ENCODE peak calls at places on chromosome 18, in four cellular contexts. One of them, this sample, is unnamed.

GRCh38 chr18:37457337-37457736 is 108.3 kb downstream of the CELF4 start:
- DNase-seq in nucleus accumbens: no peak
- DNase-seq in HTR-8/SVneo: no peak
- DNase-seq in EH: no peak
- DNase-seq in this sample: no peak

GRCh38 chr18:10526211-10526949 is 553 bp downstream of the NAPG start:
- DNase-seq in nucleus accumbens: peak; percentile 71
- DNase-seq in HTR-8/SVneo: peak; percentile 61
- DNase-seq in EH: peak; percentile 62
- DNase-seq in this sample: peak; percentile 55

GRCh38 chr18:35042389-35043066 is 1.3 kb downstream of the MAPRE2 start:
- DNase-seq in nucleus accumbens: no peak
- DNase-seq in EH: peak; percentile 29
- DNase-seq in HTR-8/SVneo: no peak
- DNase-seq in this sample: no peak

GRCh38 chr18:66727991-66728390 is 124.1 kb upstream of the CDH19 start:
- DNase-seq in EH: no peak
- DNase-seq in nucleus accumbens: no peak
- DNase-seq in HTR-8/SVneo: no peak
- DNase-seq in this sample: no peak

GRCh38 chr18:55489742-55490055 is 98.3 kb downstream of the TCF4 start:
- DNase-seq in nucleus accumbens: no peak
- DNase-seq in HTR-8/SVneo: no peak
- DNase-seq in EH: no peak
- DNase-seq in this sample: no peak

GRCh38 chr18:24601624-24602023 is 141.2 kb downstream of the HRH4 start:
- DNase-seq in HTR-8/SVneo: no peak
- DNase-seq in nucleus accumbens: no peak
- DNase-seq in EH: no peak
- DNase-seq in this sample: no peak

GRCh38 chr18:76445741-76446232 is 49.3 kb downstream of the ZNF516 start:
- DNase-seq in EH: no peak
- DNase-seq in HTR-8/SVneo: peak; percentile 12
- DNase-seq in nucleus accumbens: no peak
- DNase-seq in this sample: no peak

GRCh38 chr18:980586-980985 is 75.9 kb downstream of the ADCYAP1 start:
- DNase-seq in nucleus accumbens: no peak
- DNase-seq in HTR-8/SVneo: no peak
- DNase-seq in EH: peak; percentile 13
- DNase-seq in this sample: no peak

GRCh38 chr18:3877678-3878077 is 427.7 kb downstream of the TGIF1 start:
- DNase-seq in nucleus accumbens: no peak
- DNase-seq in HTR-8/SVneo: no peak
- DNase-seq in EH: peak; percentile 25
- DNase-seq in this sample: no peak

GRCh38 chr18:23115683-23116096 is 19.6 kb upstream of the CABLES1 start:
- DNase-seq in HTR-8/SVneo: no peak
- DNase-seq in EH: peak; percentile 99
- DNase-seq in nucleus accumbens: no peak
- DNase-seq in this sample: no peak

GRCh38 chr18:62716679-62717058 is 1.3 kb downstream of the PHLPP1 start:
- DNase-seq in nucleus accumbens: no peak
- DNase-seq in EH: peak; percentile 25
- DNase-seq in HTR-8/SVneo: no peak
- DNase-seq in this sample: no peak

GRCh38 chr18:63322908-63323634 is 3.5 kb upstream of the BCL2 start:
- DNase-seq in nucleus accumbens: peak; percentile 62
- DNase-seq in HTR-8/SVneo: no peak
- DNase-seq in EH: peak; percentile 74
- DNase-seq in this sample: peak; percentile 31

GRCh38 chr18:26429535-26429934 is 118.8 kb downstream of the KCTD1 start:
- DNase-seq in nucleus accumbens: no peak
- DNase-seq in EH: peak; percentile 88
- DNase-seq in HTR-8/SVneo: peak; percentile 71
- DNase-seq in this sample: no peak

GRCh38 chr18:12308386-12309100 is 502 bp downstream of the TUBB6 start:
- DNase-seq in nucleus accumbens: no peak
- DNase-seq in EH: peak; percentile 90
- DNase-seq in HTR-8/SVneo: peak; percentile 61
- DNase-seq in this sample: peak; percentile 33

GRCh38 chr18:48186084-48186798 is 222.9 kb downstream of the ZBTB7C start:
- DNase-seq in nucleus accumbens: no peak
- DNase-seq in EH: no peak
- DNase-seq in HTR-8/SVneo: no peak
- DNase-seq in this sample: peak; percentile 18

GRCh38 chr18:63683152-63683551 is 19.6 kb upstream of the SERPINB11 start:
- DNase-seq in EH: peak; percentile 97
- DNase-seq in HTR-8/SVneo: peak; percentile 25
- DNase-seq in nucleus accumbens: no peak
- DNase-seq in this sample: no peak

GRCh38 chr18:59024829-59025228 is 114.9 kb upstream of the SEC11C start:
- DNase-seq in nucleus accumbens: no peak
- DNase-seq in HTR-8/SVneo: no peak
- DNase-seq in EH: peak; percentile 51
- DNase-seq in this sample: no peak

GRCh38 chr18:44938396-44939036 is 257.8 kb downstream of the SETBP1 start:
- DNase-seq in HTR-8/SVneo: no peak
- DNase-seq in nucleus accumbens: no peak
- DNase-seq in EH: no peak
- DNase-seq in this sample: no peak

GRCh38 chr18:48785091-48785614 is 165.6 kb downstream of the SMAD7 start:
- DNase-seq in HTR-8/SVneo: no peak
- DNase-seq in EH: no peak
- DNase-seq in nucleus accumbens: no peak
- DNase-seq in this sample: no peak

This sample was measured in occipital lobe.